ENCODE peak calls at places on chromosomes 4 and X, in seven cellular contexts. W is astrocyte of the cerebellum, B is breast epithelium, C is mucosa of gallbladder, O is choroid plexus epithelial cell, T is brain microvascular endothelial cell, J is ecto neural progenitor cell. H is an unnamed sample.

GRCh38 chr4:53929311-53929710 is 135.1 kb downstream of the CHIC2 start:
- DNase-seq in W (no peak), B (no peak), C (no peak), O (peak), T (no peak), J (no peak), H (no peak)

GRCh38 chr4:2799444-2799911 is 6.6 kb downstream of the SH3BP2 start:
- DNase-seq in W (no peak), B (no peak), C (no peak), O (no peak), T (no peak), J (no peak), H (no peak)

GRCh38 chr4:134777626-134778025 is 576.0 kb upstream of the PABPC4L start:
- DNase-seq in W (no peak), B (no peak), C (no peak), O (peak), T (no peak), J (no peak), H (no peak)

GRCh38 chrX:79081895-79082512 is 62.5 kb upstream of the GPR174 start:
- DNase-seq in W (no peak), B (no peak), C (peak), O (peak), T (peak), J (no peak), H (peak)

GRCh38 chr4:148795156-148795864 is 353.1 kb upstream of the NR3C2 start:
- DNase-seq in W (peak), B (no peak), C (peak), O (peak), T (peak), J (no peak), H (peak)

GRCh38 chrX:124504106-124504983 is 158.0 kb downstream of the SH2D1A start:
- DNase-seq in W (no peak), B (no peak), C (no peak), O (no peak), T (no peak), J (no peak), H (no peak)

GRCh38 chrX:63561425-63561824 is 210.3 kb upstream of the SPIN4 start:
- DNase-seq in W (no peak), B (no peak), C (no peak), O (peak), T (no peak), J (no peak), H (peak)

GRCh38 chr4:7771056-7771455 is 168.6 kb downstream of the AFAP1 start:
- DNase-seq in W (no peak), B (no peak), C (no peak), O (no peak), T (no peak), J (no peak), H (no peak)

GRCh38 chr4:110748071-110748470 is 125.2 kb upstream of the PITX2 start:
- DNase-seq in W (no peak), B (no peak), C (no peak), O (no peak), T (no peak), J (no peak), H (no peak)

GRCh38 chr4:141567326-141567915 is 69.0 kb upstream of the IL15 start:
- DNase-seq in W (no peak), B (no peak), C (no peak), O (no peak), T (no peak), J (no peak), H (no peak)

GRCh38 chrX:43677993-43678392 is 21.9 kb downstream of the MAOA start:
- DNase-seq in W (no peak), B (no peak), C (peak), O (no peak), T (no peak), J (no peak), H (no peak)

GRCh38 chrX:15745179-15745578 is 7.1 kb downstream of the CA5B start:
- DNase-seq in W (no peak), B (no peak), C (no peak), O (peak), T (no peak), J (no peak), H (peak)

GRCh38 chrX:84187501-84188319 is at the start of gene RPS6KA6:
- DNase-seq in W (no peak), B (no peak), C (peak), O (peak), T (no peak), J (peak), H (peak)

GRCh38 chr4:87978656-87979055 is 3.1 kb downstream of the SPP1 start:
- DNase-seq in W (no peak), B (no peak), C (no peak), O (peak), T (peak), J (no peak), H (peak)

GRCh38 chrX:48459483-48459882 is 10.6 kb downstream of the SLC38A5 start:
- DNase-seq in W (no peak), B (no peak), C (no peak), O (no peak), T (no peak), J (peak), H (no peak)

GRCh38 chr4:156391297-156391653 is 437.6 kb upstream of the CTSO start:
- DNase-seq in W (no peak), B (no peak), C (no peak), O (peak), T (no peak), J (no peak), H (no peak)

GRCh38 chr4:98505991-98506390 is 152.4 kb downstream of the TSPAN5 start:
- DNase-seq in W (no peak), B (no peak), C (no peak), O (no peak), T (no peak), J (no peak), H (no peak)

GRCh38 chr4:41537267-41537890 is 578 bp upstream of the LIMCH1 start:
- DNase-seq in W (no peak), B (no peak), C (no peak), O (no peak), T (no peak), J (no peak), H (peak)

GRCh38 chr4:146095867-146096266 is 79.7 kb upstream of the LSM6 start:
- DNase-seq in W (no peak), B (no peak), C (no peak), O (no peak), T (no peak), J (no peak), H (no peak)

GRCh38 chr4:77959566-77960338 is 97.1 kb downstream of the MRPL1 start:
- DNase-seq in W (peak), B (no peak), C (no peak), O (peak), T (peak), J (no peak), H (peak)

GRCh38 chr4:37780444-37781133 is 45.9 kb upstream of the PGM2 start:
- DNase-seq in W (no peak), B (no peak), C (peak), O (peak), T (peak), J (no peak), H (peak)

GRCh38 chr4:186789671-186790070 is 66.0 kb upstream of the FAT1 start:
- DNase-seq in W (no peak), B (no peak), C (no peak), O (no peak), T (no peak), J (no peak), H (peak)

GRCh38 chr4:154686838-154687237 is 57.0 kb upstream of the LRAT start:
- DNase-seq in W (no peak), B (no peak), C (no peak), O (peak), T (no peak), J (no peak), H (no peak)

GRCh38 chr4:137510866-137511265 is 21.4 kb downstream of the PCDH18 start:
- DNase-seq in W (peak), B (no peak), C (no peak), O (peak), T (peak), J (no peak), H (peak)

GRCh38 chr4:41177016-41177415 is 37.3 kb downstream of the APBB2 start:
- DNase-seq in W (peak), B (no peak), C (no peak), O (peak), T (peak), J (no peak), H (peak)

GRCh38 chrX:54358424-54359211 is 772 bp upstream of the WNK3 start:
- DNase-seq in W (peak), B (peak), C (peak), O (peak), T (peak), J (peak), H (peak)

GRCh38 chr4:184397516-184398163 is 76.7 kb downstream of the IRF2 start:
- DNase-seq in W (no peak), B (no peak), C (no peak), O (no peak), T (no peak), J (no peak), H (no peak)

GRCh38 chr4:7313361-7313811 is 121.0 kb downstream of the SORCS2 start:
- DNase-seq in W (no peak), B (peak), C (peak), O (no peak), T (no peak), J (no peak), H (peak)

GRCh38 chr4:112266823-112267222 is 18.9 kb downstream of the TIFA start:
- DNase-seq in W (no peak), B (no peak), C (no peak), O (peak), T (no peak), J (no peak), H (peak)

GRCh38 chr4:18227880-18228279 is 206.3 kb upstream of the LCORL start:
- DNase-seq in W (no peak), B (no peak), C (no peak), O (no peak), T (no peak), J (no peak), H (no peak)

H was measured in EL.